ENCODE peak calls at places on chromosomes 3 and 15, in ten cellular contexts. X is epithelial cell of proximal tubule; R is amygdala; S is dermis microvascular lymphatic vessel endothelial cell; K is EL; Y is CD8-positive, alpha-beta T cell; M is LHCN-M2; G is 8988T; A is A172; Z is mesenchymal stem cell. N is an unnamed sample.

GRCh38 chr3:133509482-133509881 is 64.0 kb upstream of the CDV3 start:
- DNase-seq in X (no peak), R (no peak), S (no peak), K (no peak), Y (no peak), M (no peak), G (no peak), A (no peak), Z (no peak), N (no peak)

GRCh38 chr3:166123088-166123487 is 285.9 kb upstream of the BCHE start:
- DNase-seq in X (no peak), R (no peak), S (no peak), K (no peak), Y (no peak), M (no peak), G (no peak), A (no peak), Z (no peak), N (peak)

GRCh38 chr3:21326704-21327103 is 424.3 kb downstream of the ZNF385D start:
- DNase-seq in X (no peak), R (no peak), S (no peak), K (peak), Y (no peak), M (peak), G (no peak), A (no peak), Z (no peak), N (peak)

GRCh38 chr3:147618636-147619035 is 209.5 kb downstream of the ZIC1 start:
- DNase-seq in X (no peak), R (no peak), S (no peak), K (no peak), Y (no peak), M (no peak), G (no peak), A (no peak), Z (no peak), N (no peak)

GRCh38 chr3:16897254-16897926 is 12.6 kb downstream of the PLCL2 start:
- DNase-seq in X (no peak), R (no peak), S (no peak), K (peak), Y (peak), M (peak), G (no peak), A (peak), Z (peak), N (peak)

GRCh38 chr15:61138151-61138550 is 91.0 kb downstream of the RORA start:
- DNase-seq in X (no peak), R (no peak), S (no peak), K (no peak), Y (no peak), M (no peak), G (no peak), A (no peak), Z (no peak), N (no peak)

GRCh38 chr15:41603941-41604660 is 45.1 kb downstream of the TYRO3 start:
- DNase-seq in X (peak), R (peak), S (peak), K (peak), Y (peak), M (peak), G (no peak), A (peak), Z (peak), N (peak)

GRCh38 chr3:185712337-185712736 is 112.5 kb downstream of the IGF2BP2 start:
- DNase-seq in X (no peak), R (no peak), S (no peak), K (peak), Y (no peak), M (peak), G (no peak), A (no peak), Z (no peak), N (peak)

GRCh38 chr15:75620776-75621536 is 4.6 kb downstream of the SNUPN start:
- DNase-seq in X (no peak), R (no peak), S (peak), K (peak), Y (no peak), M (peak), G (no peak), A (peak), Z (peak), N (peak)

GRCh38 chr3:5047764-5048163 is 68.5 kb downstream of the BHLHE40 start:
- DNase-seq in X (no peak), R (no peak), S (no peak), K (no peak), Y (no peak), M (no peak), G (no peak), A (no peak), Z (no peak), N (no peak)

GRCh38 chr3:15714448-15714847 is 83.3 kb downstream of the ANKRD28 start:
- DNase-seq in X (no peak), R (no peak), S (no peak), K (no peak), Y (no peak), M (no peak), G (no peak), A (no peak), Z (no peak), N (no peak)

GRCh38 chr15:85730001-85730820 is 64.5 kb downstream of the KLHL25 start:
- DNase-seq in X (peak), R (no peak), S (peak), K (peak), Y (peak), M (peak), G (no peak), A (peak), Z (peak), N (peak)

GRCh38 chr15:62428851-62429250 is 263.8 kb upstream of the C2CD4B start:
- DNase-seq in X (no peak), R (no peak), S (no peak), K (no peak), Y (no peak), M (no peak), G (no peak), A (no peak), Z (no peak), N (no peak)

GRCh38 chr3:30689202-30689641 is 82.8 kb downstream of the TGFBR2 start:
- DNase-seq in X (no peak), R (peak), S (no peak), K (peak), Y (no peak), M (peak), G (no peak), A (peak), Z (peak), N (peak)

GRCh38 chr3:108705045-108705444 is 52.2 kb downstream of the RETNLB start:
- DNase-seq in X (no peak), R (no peak), S (no peak), K (no peak), Y (no peak), M (no peak), G (no peak), A (no peak), Z (no peak), N (no peak)